ENCODE peak calls at places on chromosomes 5 and 9, in six cellular contexts. N is GM12878, Z is HCT116, I is SK-N-SH, L is K562, P is H1. V is an unnamed sample.

GRCh38 chr5:158431369-158432029 is 572.6 kb upstream of the CLINT1 start:
- DNase-seq in I (no peak), N (no peak), P (no peak), L (no peak), Z (no peak), V (no peak)

GRCh38 chr5:109453251-109453650 is 43.5 kb upstream of the PJA2 start:
- DNase-seq in L (no peak), I (no peak), Z (no peak), N (no peak), P (no peak), V (no peak)

GRCh38 chr9:115373000-115373709 is 255.2 kb upstream of the TNC start:
- DNase-seq in N (peak), I (no peak), L (no peak), P (no peak), Z (peak), V (no peak)

GRCh38 chr5:139138790-139139189 is 59.4 kb downstream of the SIL1 start:
- DNase-seq in I (no peak), N (no peak), Z (peak), P (no peak), L (no peak), V (no peak)

GRCh38 chr5:13325765-13326164 is 618.7 kb downstream of the DNAH5 start:
- DNase-seq in I (no peak), Z (no peak), N (no peak), P (no peak), L (no peak), V (no peak)

GRCh38 chr9:90114641-90115040 is 509.8 kb downstream of the GADD45G start:
- DNase-seq in I (no peak), N (no peak), P (no peak), Z (no peak), L (no peak), V (no peak)

GRCh38 chr9:87479801-87480201 is 17.9 kb upstream of the DAPK1 start:
- DNase-seq in P (no peak), I (no peak), L (peak), Z (no peak), N (peak), V (no peak)

GRCh38 chr5:177300236-177300880 is 3.2 kb downstream of the RAB24 start:
- DNase-seq in Z (no peak), N (peak), L (peak), P (no peak), I (no peak), V (no peak)

GRCh38 chr5:158140120-158140778 is 281.3 kb upstream of the CLINT1 start:
- DNase-seq in P (no peak), L (no peak), N (no peak), Z (no peak), I (no peak), V (no peak)

GRCh38 chr9:38003230-38003629 is 65.8 kb downstream of the SHB start:
- DNase-seq in Z (no peak), L (no peak), I (no peak), P (no peak), N (no peak), V (no peak)

GRCh38 chr5:102794677-102795331 is 39.7 kb downstream of the PAM start:
- DNase-seq in L (no peak), I (no peak), N (no peak), P (no peak), Z (no peak), V (peak)

GRCh38 chr5:126692971-126693370 is 84.0 kb upstream of the LMNB1 start:
- DNase-seq in P (no peak), Z (no peak), I (no peak), L (no peak), N (no peak), V (no peak)

GRCh38 chr5:96093340-96093739 is 131.7 kb upstream of the ELL2 start:
- DNase-seq in L (no peak), N (no peak), Z (no peak), I (no peak), P (no peak), V (no peak)

GRCh38 chr9:113785334-113785733 is 90.8 kb upstream of the ZNF618 start:
- DNase-seq in Z (no peak), L (no peak), I (no peak), N (no peak), P (no peak), V (no peak)

DNA sequence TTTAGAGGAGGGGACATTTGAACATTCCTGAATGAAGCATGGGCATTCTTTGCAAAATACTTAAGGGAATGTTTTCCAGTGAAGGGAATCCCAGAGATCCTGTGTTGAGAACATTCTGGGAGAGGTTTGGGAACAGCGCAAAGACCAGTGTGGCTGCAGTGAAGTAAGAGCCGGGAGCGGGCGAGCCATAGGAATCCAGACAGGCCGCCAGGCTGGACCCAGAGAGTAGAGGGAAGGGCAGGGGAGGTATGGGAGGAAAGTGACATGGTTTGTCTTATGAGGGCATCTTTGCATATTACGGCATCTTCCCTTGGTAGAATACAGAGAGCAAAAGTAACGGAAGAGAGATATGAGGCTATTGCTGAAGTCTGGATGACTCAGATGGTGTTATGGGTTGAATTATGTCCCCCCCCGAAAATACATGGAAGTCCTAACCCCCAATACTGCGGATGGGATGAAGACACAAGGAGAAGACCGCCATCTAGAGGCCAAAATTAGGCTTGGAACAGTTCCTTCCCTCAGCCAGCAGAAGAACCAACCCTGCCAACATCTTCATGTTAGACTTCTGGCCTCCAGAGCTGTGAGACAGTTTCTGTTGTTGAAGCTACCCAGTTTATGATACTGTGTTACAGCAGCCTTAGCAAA is 268.2 kb downstream of the MAST4 start:
- DNase-seq in L (no peak), N (no peak), Z (no peak), I (no peak), P (no peak), V (peak)
- TF ChIP-seq JUND in L (no peak), N (no peak), Z (no peak), I (no peak), P (no peak), V (no peak)

DNA sequence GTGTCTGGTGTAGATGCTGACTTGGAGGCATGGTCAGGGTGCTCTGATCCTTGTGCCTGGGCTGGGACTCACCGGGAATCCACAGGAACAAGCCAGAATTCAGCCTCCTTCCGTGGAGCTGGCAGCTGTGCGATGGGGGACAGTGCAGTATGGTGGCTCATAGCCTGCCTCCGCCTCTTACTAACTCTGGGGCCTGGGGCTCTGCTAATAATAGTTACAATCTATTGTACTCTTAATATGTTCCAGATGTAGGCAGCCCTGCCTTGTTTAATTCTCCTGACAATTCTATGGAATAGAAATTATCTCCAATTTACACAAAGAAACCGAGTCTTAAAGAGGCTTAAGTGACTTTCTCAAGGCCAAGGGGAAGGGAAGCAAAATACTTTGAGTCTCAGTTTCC is 77.6 kb downstream of the PCDH1 start:
- DNase-seq in I (peak), P (no peak), N (no peak), Z (no peak), L (no peak), V (no peak)
- TF ChIP-seq JUND in I (no peak), P (no peak), N (no peak), Z (no peak), L (no peak), V (no peak)

GRCh38 chr9:128349125-128349524 is 8.8 kb downstream of the SLC27A4 start:
- DNase-seq in I (no peak), P (no peak), Z (no peak), L (no peak), N (no peak), V (no peak)

GRCh38 chr9:128355451-128355850 is 15.1 kb downstream of the SLC27A4 start:
- DNase-seq in N (no peak), Z (no peak), I (no peak), P (no peak), L (no peak), V (no peak)

GRCh38 chr9:128343855-128344254 is 3.5 kb downstream of the SLC27A4 start:
- DNase-seq in Z (no peak), N (no peak), I (no peak), L (no peak), P (no peak), V (no peak)

GRCh38 chr9:128344931-128345605 is 4.7 kb downstream of the SLC27A4 start:
- DNase-seq in Z (no peak), I (no peak), N (no peak), L (no peak), P (peak), V (no peak)

DNA sequence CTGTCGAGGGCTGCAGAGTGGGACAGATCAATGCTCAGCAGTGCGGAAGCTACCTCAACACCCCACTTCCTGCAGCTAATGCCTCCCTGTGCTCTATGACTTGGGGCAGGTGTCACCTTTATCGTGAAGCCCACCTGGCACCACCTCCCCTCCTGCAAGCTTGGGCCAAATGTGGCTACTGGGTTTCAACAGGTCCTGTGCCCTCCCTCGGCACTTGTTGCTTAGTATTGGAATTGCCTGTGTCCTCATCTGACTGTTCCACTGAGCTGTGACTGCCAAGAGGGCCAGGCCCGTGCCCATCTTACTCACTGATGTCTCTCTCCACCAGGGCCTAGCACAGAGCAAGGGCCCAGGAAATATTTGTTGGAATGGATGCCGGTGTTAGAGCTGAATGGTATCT is 9.4 kb downstream of the SLC27A4 start:
- DNase-seq in N (no peak), P (no peak), I (no peak), L (no peak), Z (no peak), V (no peak)
- TF ChIP-seq JUND in N (no peak), P (no peak), I (no peak), L (no peak), Z (no peak), V (no peak)

GRCh38 chr5:31626156-31626555 is 12.8 kb upstream of the PDZD2 start:
- DNase-seq in L (no peak), P (no peak), Z (no peak), I (peak), N (no peak), V (no peak)
- TF ChIP-seq JUND in L (no peak), P (no peak), Z (no peak), I (no peak), N (no peak), V (no peak)

GRCh38 chr5:89869346-89869745 is 540.2 kb downstream of the CETN3 start:
- DNase-seq in I (no peak), N (no peak), L (no peak), P (no peak), Z (no peak), V (no peak)
- TF ChIP-seq JUND in I (no peak), N (no peak), L (no peak), P (no peak), Z (no peak), V (no peak)